ENCODE peak calls at places on chromosomes 7 and 10, in seven cellular contexts. Z is upper lobe of right lung, U is cardiac muscle cell, D is fibroblast of lung, K is brain microvascular endothelial cell, F is astrocyte of the cerebellum, B is left ventricle myocardium inferior. M is an unnamed sample.

GRCh38 chr7:48147078-48147591 is 24.1 kb upstream of the ABCA13 start:
- DNase-seq in U (no peak), B (no peak), Z (no peak), D (no peak), F (no peak), K (no peak), M (no peak)

GRCh38 chr10:70575486-70575873 is 27.1 kb downstream of the PRF1 start:
- DNase-seq in Z (peak), D (no peak), F (no peak), B (no peak), K (no peak), U (no peak), M (no peak)

GRCh38 chr7:127895814-127896280 is 135.4 kb downstream of the LRRC4 start:
- DNase-seq in B (no peak), Z (no peak), U (no peak), F (no peak), K (peak), D (no peak), M (no peak)

GRCh38 chr7:102146122-102146521 is 140.5 kb upstream of the SH2B2 start:
- DNase-seq in Z (no peak), B (peak), D (no peak), K (no peak), F (no peak), U (no peak), M (no peak)

GRCh38 chr7:111929258-111929657 is 276.9 kb downstream of the DOCK4 start:
- DNase-seq in Z (no peak), F (no peak), D (no peak), U (no peak), B (no peak), K (no peak), M (no peak)

GRCh38 chr10:122165492-122165832 is 105.6 kb upstream of the BTBD16 start:
- DNase-seq in U (no peak), K (no peak), F (no peak), Z (no peak), B (no peak), D (no peak), M (no peak)

GRCh38 chr10:133260895-133261725 is 15.6 kb downstream of the ADAM8 start:
- DNase-seq in D (no peak), U (no peak), K (no peak), Z (peak), F (no peak), B (peak), M (peak)

GRCh38 chr7:49030221-49030620 is 105.9 kb downstream of the CDC14C start:
- DNase-seq in U (no peak), B (no peak), Z (no peak), D (no peak), K (no peak), F (no peak), M (no peak)

GRCh38 chr7:50792342-50793114 is 9.8 kb upstream of the GRB10 start:
- DNase-seq in Z (peak), K (peak), D (peak), U (peak), B (peak), F (no peak), M (peak)

GRCh38 chr10:102644066-102644645 is at the start of gene TRIM8:
- DNase-seq in B (peak), K (no peak), Z (peak), U (peak), F (no peak), D (no peak), M (no peak)

GRCh38 chr7:22435720-22436119 is 64.3 kb downstream of the STEAP1B start:
- DNase-seq in U (no peak), Z (no peak), F (no peak), K (no peak), B (no peak), D (no peak), M (no peak)

GRCh38 chr7:106731207-106731606 is 70.2 kb upstream of the CCDC71L start:
- DNase-seq in B (no peak), K (no peak), D (no peak), F (no peak), U (peak), Z (no peak), M (no peak)

GRCh38 chr10:35212856-35213255 is 86.2 kb downstream of the CREM start:
- DNase-seq in D (no peak), B (no peak), F (no peak), U (no peak), K (peak), Z (no peak), M (no peak)

GRCh38 chr10:62076872-62077271 is 175.4 kb downstream of the ARID5B start:
- DNase-seq in F (no peak), U (peak), D (peak), B (no peak), Z (no peak), K (peak), M (no peak)

GRCh38 chr7:7251742-7252141 is 69.4 kb downstream of the C1GALT1 start:
- DNase-seq in D (no peak), Z (no peak), U (no peak), F (no peak), K (no peak), B (no peak), M (no peak)

GRCh38 chr10:49679480-49679893 is at the start of gene C10orf53:
- DNase-seq in D (peak), K (peak), F (no peak), Z (no peak), U (peak), B (peak), M (peak)

GRCh38 chr10:33117816-33118215 is 159.8 kb upstream of the ITGB1 start:
- DNase-seq in F (no peak), Z (peak), K (no peak), B (no peak), U (no peak), D (no peak), M (no peak)

GRCh38 chr7:41130596-41131236 is 572.2 kb downstream of the INHBA start:
- DNase-seq in F (no peak), Z (no peak), U (no peak), B (no peak), K (no peak), D (no peak), M (peak)

GRCh38 chr7:55140981-55141278 is 122.1 kb downstream of the EGFR start:
- DNase-seq in B (no peak), F (no peak), K (no peak), Z (no peak), D (no peak), U (no peak), M (no peak)

GRCh38 chr7:157391036-157391710 is 54.4 kb downstream of the DNAJB6 start:
- DNase-seq in K (no peak), Z (no peak), F (no peak), D (no peak), B (no peak), U (no peak), M (no peak)

GRCh38 chr7:2523941-2524807 is 4.6 kb downstream of the LFNG start:
- DNase-seq in K (no peak), U (peak), D (no peak), F (no peak), B (peak), Z (peak), M (peak)

GRCh38 chr10:102781921-102782542 is 38.3 kb downstream of the WBP1L start:
- DNase-seq in B (no peak), K (no peak), Z (no peak), D (peak), F (no peak), U (peak), M (peak)

GRCh38 chr10:10816453-10816852 is 201.2 kb upstream of the CELF2 start:
- DNase-seq in U (no peak), D (peak), K (no peak), Z (no peak), F (no peak), B (no peak), M (peak)

GRCh38 chr7:137937202-137937560 is 64.7 kb downstream of the CREB3L2 start:
- DNase-seq in D (peak), K (no peak), B (no peak), U (no peak), Z (no peak), F (no peak), M (peak)

GRCh38 chr10:80771902-80772555 is 234.3 kb downstream of the SH2D4B start:
- DNase-seq in Z (no peak), K (no peak), D (no peak), B (no peak), F (no peak), U (no peak), M (no peak)

GRCh38 chr10:48742891-48743845 is 58.5 kb downstream of the WDFY4 start:
- DNase-seq in U (no peak), K (no peak), B (no peak), Z (no peak), F (no peak), D (no peak), M (no peak)

GRCh38 chr10:48608279-48608681 is 3.4 kb upstream of the ARHGAP22 start:
- DNase-seq in Z (no peak), D (peak), B (no peak), F (no peak), K (no peak), U (peak), M (no peak)

GRCh38 chr10:71092812-71093391 is 119.5 kb upstream of the UNC5B start:
- DNase-seq in D (no peak), B (no peak), K (no peak), F (no peak), Z (peak), U (no peak), M (no peak)

GRCh38 chr7:31336202-31337035 is 4.1 kb downstream of the NEUROD6 start:
- DNase-seq in K (no peak), U (no peak), Z (no peak), B (no peak), D (no peak), F (no peak), M (no peak)
- H3K4me3 ChIP-seq in K (no peak), U (peak), Z (no peak), B (peak), D (no peak), F (no peak), M (no peak)

GRCh38 chr10:3166496-3167290 is 5.9 kb downstream of the PITRM1 start:
- DNase-seq in B (no peak), F (no peak), D (no peak), K (no peak), U (no peak), Z (no peak), M (no peak)

GRCh38 chr10:3159160-3159559 is 13.4 kb downstream of the PITRM1 start:
- DNase-seq in B (peak), F (no peak), D (no peak), Z (no peak), U (no peak), K (no peak), M (no peak)

GRCh38 chr10:3165196-3165595 is 7.4 kb downstream of the PITRM1 start:
- DNase-seq in D (no peak), K (no peak), B (no peak), U (no peak), F (no peak), Z (no peak), M (no peak)

GRCh38 chr10:3163879-3164278 is 8.7 kb downstream of the PITRM1 start:
- DNase-seq in D (no peak), K (no peak), Z (no peak), B (no peak), U (no peak), F (no peak), M (no peak)

GRCh38 chr10:3162533-3162932 is 10.0 kb downstream of the PITRM1 start:
- DNase-seq in B (no peak), Z (no peak), D (no peak), K (no peak), F (no peak), U (no peak), M (no peak)
- TF ChIP-seq CTCF in B (peak), Z (no peak), D (peak), K (peak), F (peak), U (peak), M (peak)

GRCh38 chr10:125172694-125173093 is 12.3 kb upstream of the CTBP2 start:
- DNase-seq in F (no peak), K (no peak), Z (no peak), U (no peak), B (no peak), D (no peak), M (no peak)

GRCh38 chr10:125169279-125169678 is 8.9 kb upstream of the CTBP2 start:
- DNase-seq in Z (no peak), F (no peak), K (no peak), U (no peak), B (no peak), D (no peak), M (peak)

GRCh38 chr10:125171402-125172316 is 11.3 kb upstream of the CTBP2 start:
- DNase-seq in U (no peak), B (no peak), Z (no peak), D (no peak), F (no peak), K (no peak), M (no peak)

GRCh38 chr10:125166658-125167057 is 6.3 kb upstream of the CTBP2 start:
- DNase-seq in Z (no peak), D (no peak), B (no peak), K (no peak), U (no peak), F (no peak), M (no peak)

GRCh38 chr10:125169915-125170314 is 9.6 kb upstream of the CTBP2 start:
- DNase-seq in K (no peak), B (no peak), U (no peak), D (no peak), F (no peak), Z (no peak), M (no peak)
- H3K4me3 ChIP-seq in K (no peak), B (no peak), U (no peak), D (no peak), F (no peak), Z (no peak), M (no peak)

GRCh38 chr7:87220026-87220733 is 648 bp upstream of the TMEM243 start:
- DNase-seq in B (peak), D (peak), K (peak), Z (peak), F (no peak), U (peak), M (peak)

GRCh38 chr7:87218941-87219544 is 489 bp downstream of the TMEM243 start:
- DNase-seq in U (peak), F (no peak), K (no peak), D (peak), Z (peak), B (peak), M (peak)

GRCh38 chr7:87217983-87218653 is 1.4 kb downstream of the TMEM243 start:
- DNase-seq in B (no peak), F (no peak), U (no peak), K (no peak), Z (no peak), D (no peak), M (no peak)

GRCh38 chr7:87220734-87221215 is 1.2 kb upstream of the TMEM243 start:
- DNase-seq in F (no peak), K (no peak), U (peak), D (peak), B (no peak), Z (no peak), M (peak)

DNA sequence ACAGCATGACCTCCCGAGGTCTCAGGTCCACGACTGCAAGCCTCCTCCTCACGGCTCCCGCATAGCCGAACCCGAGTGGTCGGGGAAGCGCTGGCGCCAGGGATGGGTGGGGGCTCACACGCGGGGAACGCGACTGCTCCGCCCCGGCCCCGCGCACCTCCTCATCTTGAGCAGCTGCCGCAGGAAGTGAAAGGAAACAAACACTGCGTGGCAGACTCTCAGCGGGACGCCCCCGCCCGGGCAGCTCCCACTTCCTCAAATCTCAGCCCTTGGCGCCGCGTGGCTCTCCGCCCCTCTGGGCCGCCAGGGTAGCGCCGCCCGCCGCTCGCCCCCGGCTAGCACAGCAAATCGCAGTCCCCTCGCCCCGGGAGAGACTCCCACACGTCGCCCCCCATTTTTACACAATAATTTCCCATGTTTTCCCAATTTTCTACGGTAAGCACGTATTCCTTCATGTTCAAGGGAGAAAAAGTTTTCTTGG is at the start of gene TMEM243:
- DNase-seq in B (peak), F (no peak), Z (peak), U (peak), K (peak), D (peak), M (peak)
- TF ChIP-seq CTCF in B (no peak), F (peak), Z (peak), U (peak), K (peak), D (no peak), M (peak)